ENCODE peak calls at places on chromosomes 12 and 14, in seven cellular contexts. S is upper lobe of left lung, W is A549, I is K562, Q is ovary, R is GM12878, A is SK-N-SH. J is an unnamed sample.

GRCh38 chr12:4283512-4284255 is 10.1 kb downstream of the CCND2 start:
- DNase-seq in R (no peak), Q (no peak), A (no peak), W (no peak), S (no peak), I (no peak), J (no peak)

GRCh38 chr12:105204916-105205315 is 31.1 kb downstream of the APPL2 start:
- DNase-seq in Q (no peak), I (no peak), S (no peak), W (no peak), A (no peak), R (no peak), J (no peak)

GRCh38 chr14:84247693-84248092 is 1282.3 kb upstream of the FLRT2 start:
- DNase-seq in R (no peak), Q (no peak), I (no peak), W (no peak), S (no peak), A (no peak), J (no peak)

GRCh38 chr14:64953661-64954060 is 11.1 kb upstream of the GPX2 start:
- DNase-seq in Q (no peak), A (peak; percentile 43), W (no peak), R (no peak), S (no peak), I (no peak), J (no peak)

GRCh38 chr12:113988064-113988451 is 21.9 kb upstream of the RBM19 start:
- DNase-seq in I (no peak), S (no peak), R (no peak), Q (no peak), A (no peak), W (no peak), J (no peak)

GRCh38 chr14:65472189-65472588 is 59.7 kb downstream of the FUT8 start:
- DNase-seq in I (no peak), A (no peak), R (no peak), S (no peak), Q (no peak), W (no peak), J (no peak)

GRCh38 chr12:123828871-123829547 is 66.9 kb downstream of the DNAH10 start:
- DNase-seq in Q (no peak), R (no peak), W (no peak), S (no peak), A (no peak), I (no peak), J (no peak)

GRCh38 chr12:119780786-119781434 is 96.2 kb downstream of the CIT start:
- DNase-seq in I (peak; percentile 44), S (no peak), Q (no peak), W (peak; percentile 57), R (no peak), A (peak; percentile 59), J (no peak)

GRCh38 chr12:114013601-114014345 is 47.6 kb upstream of the RBM19 start:
- DNase-seq in Q (no peak), I (peak; percentile 38), W (peak; percentile 47), R (no peak), S (no peak), A (peak; percentile 32), J (no peak)

GRCh38 chr12:65125247-65125646 is 4.1 kb upstream of the WIF1 start:
- DNase-seq in Q (no peak), A (no peak), R (no peak), I (no peak), S (no peak), W (no peak), J (no peak)

GRCh38 chr14:71932229-71932951 is at the start of gene RGS6:
- DNase-seq in W (peak; percentile 40), S (peak; percentile 90), I (no peak), R (no peak), Q (peak; percentile 15), A (peak; percentile 52), J (peak; percentile 26)

GRCh38 chr12:22271036-22271435 is 63.5 kb downstream of the ST8SIA1 start:
- DNase-seq in I (no peak), A (no peak), Q (no peak), S (no peak), W (peak; percentile 21), R (no peak), J (no peak)

GRCh38 chr14:34843011-34843554 is 32.1 kb downstream of the BAZ1A start:
- DNase-seq in A (peak; percentile 11), I (peak; percentile 9), Q (no peak), W (peak; percentile 55), R (peak; percentile 27), S (no peak), J (no peak)

GRCh38 chr14:53236708-53237107 is 83.6 kb upstream of the DDHD1 start:
- DNase-seq in I (no peak), S (no peak), A (no peak), Q (no peak), R (no peak), W (no peak), J (no peak)

GRCh38 chr12:113641426-113641825 is 169.8 kb upstream of the LHX5 start:
- DNase-seq in A (no peak), I (peak; percentile 74), S (no peak), Q (no peak), W (no peak), R (no peak), J (no peak)

GRCh38 chr12:79690156-79690605 is 583 bp downstream of the PAWR start:
- DNase-seq in Q (peak; percentile 63), W (peak; percentile 63), S (no peak), A (peak; percentile 49), I (no peak), R (no peak), J (no peak)

GRCh38 chr12:108482717-108483212 is 32.3 kb upstream of the FICD start:
- DNase-seq in A (no peak), W (peak; percentile 57), Q (no peak), I (peak; percentile 40), S (no peak), R (no peak), J (no peak)

GRCh38 chr12:124862768-124863408 is 776 bp downstream of the SCARB1 start:
- DNase-seq in R (no peak), A (peak; percentile 70), W (no peak), I (no peak), S (no peak), Q (peak; percentile 53), J (no peak)

GRCh38 chr12:11901687-11902524 is 168.8 kb upstream of the BCL2L14 start:
- DNase-seq in W (no peak), Q (no peak), A (no peak), I (no peak), S (peak; percentile 13), R (no peak), J (no peak)

GRCh38 chr12:130247634-130248237 is 85.5 kb downstream of the FZD10 start:
- DNase-seq in W (no peak), R (no peak), S (no peak), I (no peak), A (no peak), Q (no peak), J (no peak)

GRCh38 chr12:96401061-96401871 is 1.0 kb upstream of the CDK17 start:
- DNase-seq in S (no peak), W (peak; percentile 83), Q (peak; percentile 36), A (peak; percentile 52), I (peak; percentile 42), R (peak; percentile 72), J (no peak)

GRCh38 chr12:58847876-58848600 is 72.3 kb downstream of the LRIG3 start:
- DNase-seq in S (no peak), A (no peak), I (no peak), Q (no peak), R (no peak), W (no peak), J (no peak)

GRCh38 chr12:5511644-5512584 is 80.0 kb downstream of the NTF3 start:
- DNase-seq in W (peak; percentile 13), A (peak; percentile 43), S (peak; percentile 83), I (peak; percentile 31), R (no peak), Q (peak; percentile 93), J (no peak)
- TF ChIP-seq CTCF in W (peak; percentile 36), A (peak; percentile 66), S (peak; percentile 24), I (peak; percentile 52), R (peak; percentile 35), Q (peak; percentile 54), J (peak; percentile 26)

GRCh38 chr14:96254696-96255095 is 1.3 kb upstream of the BDKRB1 start:
- DNase-seq in A (no peak), R (no peak), W (no peak), Q (no peak), S (no peak), I (no peak), J (no peak)
- TF ChIP-seq EP300 in A (no peak), R (no peak), W (no peak), Q (no peak), S (no peak), I (no peak), J (peak; percentile 36)

DNA sequence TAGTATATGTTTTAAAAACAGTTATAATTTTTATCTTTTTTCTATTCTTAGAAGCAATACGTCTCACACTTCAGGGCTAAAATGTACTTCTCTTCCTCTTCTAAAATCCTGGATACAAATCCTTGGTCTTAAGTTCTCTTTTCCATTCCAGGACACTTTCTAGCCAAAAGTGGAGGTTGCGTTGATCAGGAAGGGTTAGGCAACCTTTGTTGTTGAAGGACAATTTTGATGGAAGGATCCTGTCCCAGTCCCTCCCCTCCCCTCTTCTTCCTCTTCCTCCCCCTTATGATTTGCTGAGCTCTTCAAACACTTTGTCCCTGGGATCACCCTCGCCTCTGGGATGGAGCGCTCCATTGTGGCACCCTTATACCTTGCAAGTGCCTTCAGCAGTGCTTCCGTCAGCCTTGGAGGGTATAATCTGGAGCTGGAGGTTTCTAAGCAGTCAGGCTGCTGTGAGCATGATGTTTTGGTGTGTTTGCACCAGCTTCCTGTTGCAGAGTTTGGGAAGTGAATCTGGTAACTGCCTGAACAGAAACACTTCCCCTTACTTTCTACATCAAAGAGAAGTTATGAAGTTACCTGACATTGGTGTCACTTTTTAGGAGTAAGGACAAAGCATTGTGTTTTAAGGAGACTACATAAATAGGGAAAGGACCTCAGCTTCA is 87.4 kb upstream of the SLC38A2 start:
- DNase-seq in I (no peak), A (no peak), S (no peak), R (no peak), W (no peak), Q (peak; percentile 34), J (no peak)
- H3K4me1 ChIP-seq in I (no peaks in the 10 kb centered on the region), A (peaks cover 5% of the 10 kb centered on the region), S (peaks cover 35% of the 10 kb centered on the region), R (peaks cover 22% of the 10 kb centered on the region), W (peaks cover 26% of the 10 kb centered on the region), Q (peaks cover 32% of the 10 kb centered on the region), J (peaks cover 38% of the 10 kb centered on the region)

DNA sequence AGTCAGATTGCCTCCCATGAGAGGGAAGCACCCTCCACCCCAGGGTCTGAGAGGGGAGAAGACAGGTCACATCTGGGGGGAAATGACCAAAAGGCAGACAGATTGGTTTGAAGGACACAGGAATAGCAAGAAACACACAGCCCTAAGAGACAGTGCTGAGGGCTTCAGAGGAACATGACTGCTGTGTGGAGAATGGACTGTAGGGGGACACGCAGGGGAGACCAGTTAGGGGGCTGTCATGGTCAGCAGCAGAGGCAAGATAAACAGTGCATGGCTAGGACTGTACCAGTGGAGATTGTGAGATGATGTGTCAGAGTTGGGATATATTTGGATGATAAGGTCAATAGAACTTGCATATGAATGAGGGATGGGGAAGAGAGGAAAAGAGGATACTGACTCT is 19.7 kb downstream of the SMUG1 start:
- DNase-seq in I (no peak), W (no peak), A (no peak), R (no peak), S (no peak), Q (no peak), J (no peak)
- TF ChIP-seq CTCF in I (peak; percentile 38), W (no peak), A (peak; percentile 23), R (no peak), S (no peak), Q (no peak), J (no peak)

J was measured in esophagus muscularis mucosa.